ENCODE peak calls at places on chromosomes 3 and 15, in four cellular contexts. C is ACHN, G is ELR, U is neuronal stem cell. Z is an unnamed sample.

GRCh38 chr15:62390793-62391543 is 225.9 kb upstream of the C2CD4B start:
- DNase-seq in C (peak; percentile 34), G (peak; percentile 50), U (peak; percentile 44), Z (peak; percentile 18)

GRCh38 chr3:24740367-24740766 is 245.7 kb upstream of the THRB start:
- DNase-seq in C (no peak), G (no peak), U (no peak), Z (no peak)

GRCh38 chr3:25885544-25885943 is 95.7 kb downstream of the OXSM start:
- DNase-seq in C (peak; percentile 51), G (peak; percentile 62), U (no peak), Z (no peak)

GRCh38 chr3:61356678-61357077 is 105.4 kb upstream of the FHIT start:
- DNase-seq in C (no peak), G (no peak), U (no peak), Z (no peak)

GRCh38 chr3:29067014-29067413 is 213.9 kb upstream of the RBMS3 start:
- DNase-seq in C (peak; percentile 37), G (peak; percentile 66), U (no peak), Z (no peak)

GRCh38 chr3:122996038-122996580 is 31.5 kb downstream of the SEMA5B start:
- DNase-seq in C (no peak), G (no peak), U (no peak), Z (no peak)

GRCh38 chr3:96754128-96754527 is 60.3 kb upstream of the EPHA6 start:
- DNase-seq in C (no peak), G (no peak), U (no peak), Z (no peak)

GRCh38 chr3:65035231-65035630 is 347.4 kb upstream of the ADAMTS9 start:
- DNase-seq in C (no peak), G (no peak), U (no peak), Z (no peak)

GRCh38 chr3:187678869-187679268 is 8.7 kb upstream of the SST start:
- DNase-seq in C (peak; percentile 44), G (peak; percentile 72), U (peak; percentile 56), Z (peak; percentile 18)

GRCh38 chr3:127615631-127616305 is 13.2 kb upstream of the PODXL2 start:
- DNase-seq in C (no peak), G (peak; percentile 27), U (no peak), Z (no peak)

GRCh38 chr15:45148076-45149059 is 18.6 kb downstream of the DUOX1 start:
- DNase-seq in C (no peak), G (no peak), U (no peak), Z (no peak)

GRCh38 chr15:88647362-88648105 is 8.7 kb downstream of the ISG20 start:
- DNase-seq in C (no peak), G (no peak), U (no peak), Z (peak; percentile 19)

GRCh38 chr15:40754883-40755815 is at the start of gene RMDN3:
- DNase-seq in C (peak; percentile 89), G (peak; percentile 93), U (peak; percentile 96), Z (peak; percentile 90)

GRCh38 chr15:73631915-73632669 is 1.1 kb downstream of the NPTN start:
- DNase-seq in C (peak; percentile 58), G (peak; percentile 52), U (no peak), Z (no peak)

GRCh38 chr3:151044706-151045105 is 40.8 kb upstream of the MED12L start:
- DNase-seq in C (no peak), G (peak; percentile 85), U (no peak), Z (no peak)

GRCh38 chr3:143731304-143731703 is 117.0 kb downstream of the SLC9A9 start:
- DNase-seq in C (no peak), G (no peak), U (no peak), Z (no peak)

GRCh38 chr3:127714151-127714571 is 41.4 kb downstream of the ABTB1 start:
- DNase-seq in C (no peak), G (no peak), U (no peak), Z (no peak)

GRCh38 chr3:143849854-143850549 is 1.7 kb upstream of the SLC9A9 start:
- DNase-seq in C (no peak), G (peak; percentile 49), U (no peak), Z (no peak)

GRCh38 chr15:27648359-27648758 is 450.8 kb downstream of the OCA2 start:
- DNase-seq in C (no peak), G (no peak), U (no peak), Z (no peak)

GRCh38 chr3:9765865-9766264 is 3.9 kb downstream of the CAMK1 start:
- DNase-seq in C (no peak), G (no peak), U (no peak), Z (no peak)

GRCh38 chr3:124246949-124247348 is 255.0 kb upstream of the ROPN1 start:
- DNase-seq in C (peak; percentile 27), G (peak; percentile 32), U (no peak), Z (no peak)

GRCh38 chr15:63156708-63157065 is 590 bp downstream of the RPS27L start:
- DNase-seq in C (peak; percentile 79), G (peak; percentile 60), U (peak; percentile 18), Z (no peak)

Z was measured in memory B cell.